ENCODE peak calls at places on chromosomes 13 and 19, in four cellular contexts. J is mucosa of descending colon, H is choroid plexus epithelial cell, R is upper lobe of right lung. I is an unnamed sample.

GRCh38 chr19:42420055-42420544 is 7.1 kb downstream of the LIPE start:
- DNase-seq in J (no peak), H (peak; percentile 50), R (peak; percentile 78), I (peak; percentile 52)

GRCh38 chr19:35563207-35563829 is at the start of gene ATP4A:
- DNase-seq in J (no peak), H (no peak), R (peak; percentile 48), I (no peak)

GRCh38 chr13:43936630-43937029 is 56.9 kb downstream of the LACC1 start:
- DNase-seq in J (no peak), H (no peak), R (no peak), I (no peak)

GRCh38 chr13:48304132-48304876 is 753 bp downstream of the RB1 start:
- DNase-seq in J (no peak), H (peak; percentile 63), R (no peak), I (peak; percentile 59)

GRCh38 chr13:22114630-22115311 is 443.9 kb downstream of the FGF9 start:
- DNase-seq in J (no peak), H (no peak), R (no peak), I (no peak)

GRCh38 chr13:32720026-32720425 is 133.8 kb downstream of the PDS5B start:
- DNase-seq in J (no peak), H (peak; percentile 48), R (no peak), I (peak; percentile 80)

GRCh38 chr19:21084343-21084742 is 2.3 kb downstream of the ZNF714 start:
- DNase-seq in J (no peak), H (peak; percentile 66), R (no peak), I (peak; percentile 38)

GRCh38 chr13:44575035-44575434 is 1.1 kb downstream of the TSC22D1 start:
- DNase-seq in J (no peak), H (no peak), R (no peak), I (no peak)

GRCh38 chr13:57631607-57632275 is at the start of gene PCDH17:
- DNase-seq in J (no peak), H (peak; percentile 38), R (peak; percentile 58), I (peak; percentile 42)

GRCh38 chr19:48490980-48491792 is 20.4 kb downstream of the LMTK3 start:
- DNase-seq in J (no peak), H (peak; percentile 41), R (peak; percentile 79), I (no peak)

GRCh38 chr19:49442354-49442753 is 1.0 kb upstream of the SLC17A7 start:
- DNase-seq in J (no peak), H (no peak), R (no peak), I (no peak)

GRCh38 chr13:34647379-34647778 is 294.7 kb upstream of the NBEA start:
- DNase-seq in J (no peak), H (no peak), R (no peak), I (no peak)

GRCh38 chr19:49788857-49789256 is 22.1 kb downstream of the AP2A1 start:
- DNase-seq in J (no peak), H (no peak), R (no peak), I (no peak)

GRCh38 chr13:41456768-41457588 is at the start of gene RGCC:
- DNase-seq in J (peak; percentile 81), H (peak; percentile 42), R (peak; percentile 96), I (peak; percentile 55)

GRCh38 chr13:20964904-20965303 is 62.4 kb upstream of the XPO4 start:
- DNase-seq in J (no peak), H (peak; percentile 24), R (no peak), I (no peak)

GRCh38 chr19:33879818-33880575 is 83.3 kb downstream of the KCTD15 start:
- DNase-seq in J (no peak), H (peak; percentile 35), R (no peak), I (no peak)

GRCh38 chr13:25468330-25469178 is 96.8 kb downstream of the ATP8A2 start:
- DNase-seq in J (no peak), H (peak; percentile 12), R (no peak), I (no peak)

GRCh38 chr13:110281736-110282135 is 25.2 kb downstream of the COL4A1 start:
- DNase-seq in J (no peak), H (no peak), R (no peak), I (no peak)

GRCh38 chr13:30785146-30785845 is 50.0 kb downstream of the ALOX5AP start:
- DNase-seq in J (no peak), H (no peak), R (peak; percentile 72), I (no peak)

GRCh38 chr13:21610687-21611086 is 6.7 kb upstream of the MICU2 start:
- DNase-seq in J (no peak), H (no peak), R (no peak), I (no peak)

GRCh38 chr13:25214371-25215252 is 42.5 kb upstream of the AMER2 start:
- DNase-seq in J (no peak), H (peak; percentile 37), R (no peak), I (peak; percentile 55)

GRCh38 chr13:79679334-79679733 is 198.4 kb downstream of the NDFIP2 start:
- DNase-seq in J (no peak), H (peak; percentile 88), R (peak; percentile 66), I (peak; percentile 88)

GRCh38 chr13:52797176-52797575 is 51.3 kb downstream of the PCDH8 start:
- DNase-seq in J (no peak), H (no peak), R (no peak), I (no peak)

GRCh38 chr13:89965252-89965651 is 1382.2 kb upstream of the MIR17HG start:
- DNase-seq in J (no peak), H (no peak), R (no peak), I (no peak)

GRCh38 chr13:20227288-20227687 is 4.8 kb downstream of the GJB6 start:
- DNase-seq in J (no peak), H (no peak), R (no peak), I (no peak)

GRCh38 chr13:82688400-82688999 is 1193.8 kb downstream of the SLITRK1 start:
- DNase-seq in J (no peak), H (peak; percentile 42), R (no peak), I (peak; percentile 26)

GRCh38 chr13:83549671-83550070 is 332.6 kb downstream of the SLITRK1 start:
- DNase-seq in J (no peak), H (no peak), R (no peak), I (no peak)

GRCh38 chr19:342801-343421 is 1.7 kb downstream of the MIER2 start:
- DNase-seq in J (no peak), H (peak; percentile 88), R (peak; percentile 73), I (peak; percentile 90)

GRCh38 chr19:2051771-2052704 is 994 bp upstream of the MKNK2 start:
- DNase-seq in J (peak; percentile 81), H (no peak), R (no peak), I (no peak)

GRCh38 chr13:94548382-94549240 is 47.3 kb downstream of the TGDS start:
- DNase-seq in J (peak; percentile 71), H (peak; percentile 55), R (peak; percentile 80), I (peak; percentile 39)

GRCh38 chr19:17687857-17688784 is at the start of gene UNC13A:
- DNase-seq in J (no peak), H (peak; percentile 53), R (peak; percentile 69), I (peak; percentile 48)

GRCh38 chr13:46968450-46968849 is 71.6 kb upstream of the HTR2A start:
- DNase-seq in J (no peak), H (no peak), R (no peak), I (no peak)

GRCh38 chr13:43981091-43981490 is 101.4 kb downstream of the LACC1 start:
- DNase-seq in J (no peak), H (no peak), R (no peak), I (no peak)

GRCh38 chr13:37656247-37656940 is 57.8 kb upstream of the POSTN start:
- DNase-seq in J (no peak), H (peak; percentile 97), R (no peak), I (peak; percentile 95)

GRCh38 chr13:111505175-111505777 is 184.8 kb downstream of the TEX29 start:
- DNase-seq in J (no peak), H (no peak), R (no peak), I (no peak)

GRCh38 chr13:27425918-27426630 is 1.7 kb downstream of the GTF3A start:
- DNase-seq in J (peak; percentile 92), H (peak; percentile 80), R (peak; percentile 86), I (peak; percentile 77)

GRCh38 chr13:98672947-98673545 is 79.4 kb downstream of the SLC15A1 start:
- DNase-seq in J (peak; percentile 77), H (peak; percentile 86), R (peak; percentile 76), I (peak; percentile 83)

GRCh38 chr19:10223488-10224213 is 7.5 kb downstream of the S1PR2 start:
- DNase-seq in J (no peak), H (no peak), R (no peak), I (no peak)

GRCh38 chr19:54095136-54095858 is 5.3 kb downstream of the OSCAR start:
- DNase-seq in J (peak; percentile 54), H (no peak), R (no peak), I (no peak)

GRCh38 chr19:54094601-54095000 is 6.0 kb downstream of the OSCAR start:
- DNase-seq in J (no peak), H (no peak), R (no peak), I (no peak)

GRCh38 chr19:54100560-54100959 is at the start of gene OSCAR:
- DNase-seq in J (no peak), H (no peak), R (peak; percentile 72), I (peak; percentile 18)

GRCh38 chr19:54102421-54103169 is at the start of gene NDUFA3:
- DNase-seq in J (peak; percentile 99), H (peak; percentile 99), R (peak; percentile 99), I (peak; percentile 99)

DNA sequence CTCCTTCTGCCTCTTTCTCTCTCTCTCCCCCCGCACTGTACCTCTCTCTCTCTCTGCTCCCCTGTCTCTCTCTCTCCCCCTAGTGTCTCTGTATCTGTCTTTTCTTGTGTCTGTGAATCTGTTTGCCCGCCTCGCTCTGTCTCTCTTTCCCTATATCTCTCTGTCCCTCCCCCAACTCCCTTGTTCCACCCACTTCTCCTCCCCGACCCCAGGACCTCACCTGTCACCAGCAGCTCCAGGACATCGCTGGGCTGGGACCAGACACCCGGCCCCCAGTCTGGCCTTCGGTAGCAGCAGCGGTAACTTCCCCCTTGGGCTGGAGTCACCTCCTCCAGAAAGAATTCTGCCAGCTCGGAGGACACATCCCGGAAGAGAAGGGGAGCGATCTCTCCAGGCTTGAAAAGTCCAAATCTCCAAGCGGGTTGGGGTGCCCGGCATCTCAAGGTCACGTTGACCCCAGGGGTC is 3.9 kb downstream of the OSCAR start:
- DNase-seq in J (no peak), H (peak; percentile 58), R (no peak), I (peak; percentile 54)
- TF ChIP-seq CTCF in J (no peak), H (peak; percentile 60), R (no peak), I (peak; percentile 46)

GRCh38 chr19:44212865-44213346 is 574 bp downstream of the ZNF227 start:
- DNase-seq in J (no peak), H (peak; percentile 25), R (no peak), I (peak; percentile 37)
- H3K4me3 ChIP-seq in J (peak overlapping the region; percentile 65), H (peak overlapping the region; percentile 92), R (peak overlapping the region; percentile 90), I (peak overlapping the region; percentile 97)

GRCh38 chr13:59126474-59126873 is 1037.3 kb downstream of the DIAPH3 start:
- DNase-seq in J (no peak), H (no peak), R (no peak), I (no peak)
- TF ChIP-seq CTCF in J (no peak), H (no peak), R (no peak), I (no peak)

GRCh38 chr19:38697197-38697596 is 47.1 kb downstream of the CAPN12 start:
- DNase-seq in J (no peak), H (no peak), R (no peak), I (no peak)
- H3K4me3 ChIP-seq in J (no peak overlapping the region), H (no peak overlapping the region), R (no peak overlapping the region), I (no peak overlapping the region)

DNA sequence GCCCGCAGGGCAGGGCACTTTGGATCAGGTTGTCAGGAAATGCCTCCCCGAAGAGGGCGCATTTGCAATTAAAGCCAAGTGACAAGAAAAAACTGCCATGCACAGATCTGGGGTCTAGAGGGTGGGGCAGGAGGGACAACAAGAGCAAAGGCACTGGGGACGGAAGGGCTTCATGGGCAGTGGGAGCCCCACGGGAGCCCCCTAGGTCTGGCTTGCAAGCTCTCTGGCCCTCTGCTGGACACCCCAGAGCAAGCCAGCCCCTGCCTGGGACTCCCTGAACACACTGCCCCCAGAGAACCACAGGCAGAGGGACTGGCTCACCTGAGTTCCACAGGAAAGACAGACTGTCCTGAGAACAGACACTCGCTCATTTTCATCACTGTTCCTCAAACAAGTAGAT is 30.2 kb upstream of the C19orf12 start:
- DNase-seq in J (no peak), H (peak; percentile 10), R (no peak), I (no peak)
- TF ChIP-seq CTCF in J (no peak), H (peak; percentile 39), R (no peak), I (peak; percentile 14)